ENCODE peak calls at places on chromosomes 13 and 19, in four cellular contexts. Q is endothelial cell, V is NCI-H345, N is T-helper 22 cell. G is an unnamed sample.

GRCh38 chr13:63288576-63288975 is 1872.9 kb upstream of the PCDH20 start:
- DNase-seq in Q (no peak), V (no peak), N (no peak), G (no peak)

GRCh38 chr19:17282488-17283256 is 971 bp downstream of the ANKLE1 start:
- DNase-seq in Q (peak; percentile 92), V (peak; percentile 61), N (peak; percentile 54), G (peak; percentile 97)

GRCh38 chr19:31612873-31613272 is 263.6 kb upstream of the TSHZ3 start:
- DNase-seq in Q (no peak), V (no peak), N (no peak), G (no peak)

GRCh38 chr19:42121666-42122069 is 10.6 kb downstream of the POU2F2 start:
- DNase-seq in Q (no peak), V (no peak), N (peak; percentile 72), G (peak; percentile 76)

GRCh38 chr13:50303963-50304721 is 288.9 kb downstream of the KCNRG start:
- DNase-seq in Q (no peak), V (no peak), N (no peak), G (no peak)

GRCh38 chr19:39906283-39906682 is 28.2 kb downstream of the FCGBP start:
- DNase-seq in Q (no peak), V (no peak), N (no peak), G (no peak)

GRCh38 chr13:43749503-43749902 is 37.3 kb downstream of the ENOX1 start:
- DNase-seq in Q (no peak), V (peak; percentile 72), N (no peak), G (no peak)

GRCh38 chr19:48401277-48401676 is 7.8 kb downstream of the GRIN2D start:
- DNase-seq in Q (no peak), V (no peak), N (no peak), G (peak; percentile 40)

GRCh38 chr13:41587490-41587889 is 130.1 kb downstream of the RGCC start:
- DNase-seq in Q (peak; percentile 8), V (no peak), N (no peak), G (no peak)

GRCh38 chr19:34246340-34246739 is 8.0 kb upstream of the GARRE1 start:
- DNase-seq in Q (no peak), V (no peak), N (no peak), G (no peak)

GRCh38 chr19:17234911-17235617 is 9.0 kb downstream of the OCEL1 start:
- DNase-seq in Q (peak; percentile 42), V (peak; percentile 64), N (peak; percentile 28), G (peak; percentile 94)

GRCh38 chr13:94272038-94272437 is 207.4 kb downstream of the DCT start:
- DNase-seq in Q (no peak), V (no peak), N (no peak), G (no peak)

GRCh38 chr19:49151339-49152217 is 3.6 kb downstream of the HRC start:
- DNase-seq in Q (peak; percentile 58), V (peak; percentile 88), N (no peak), G (peak; percentile 98)

GRCh38 chr19:34598217-34599155 is 78.5 kb downstream of the SCGB2B2 start:
- DNase-seq in Q (no peak), V (no peak), N (no peak), G (no peak)

GRCh38 chr13:44819762-44820161 is 169.5 kb downstream of the NUFIP1 start:
- DNase-seq in Q (no peak), V (no peak), N (no peak), G (no peak)

GRCh38 chr13:40149611-40150283 is 494.3 kb downstream of the COG6 start:
- DNase-seq in Q (no peak), V (no peak), N (no peak), G (no peak)

GRCh38 chr13:112200200-112200599 is 133.3 kb downstream of the SOX1 start:
- DNase-seq in Q (no peak), V (no peak), N (no peak), G (no peak)

GRCh38 chr19:14015454-14016035 is 9.4 kb upstream of the RFX1 start:
- DNase-seq in Q (no peak), V (no peak), N (no peak), G (no peak)

GRCh38 chr13:29503041-29503837 is 92.2 kb downstream of the SLC7A1 start:
- DNase-seq in Q (peak; percentile 56), V (no peak), N (no peak), G (peak; percentile 95)

GRCh38 chr19:31351212-31352193 is 2.3 kb upstream of the TSHZ3 start:
- DNase-seq in Q (peak; percentile 34), V (no peak), N (no peak), G (peak; percentile 78)

GRCh38 chr13:20588529-20589110 is 21.7 kb downstream of the IFT88 start:
- DNase-seq in Q (no peak), V (no peak), N (no peak), G (no peak)

GRCh38 chr13:27379694-27380596 is 44.5 kb upstream of the GTF3A start:
- DNase-seq in Q (peak; percentile 86), V (no peak), N (no peak), G (peak; percentile 89)

GRCh38 chr19:18230941-18231734 is 4.9 kb upstream of the PDE4C start:
- DNase-seq in Q (no peak), V (no peak), N (no peak), G (no peak)

GRCh38 chr19:16340092-16340491 is 15.5 kb downstream of the KLF2 start:
- DNase-seq in Q (no peak), V (no peak), N (no peak), G (no peak)